ENCODE peak calls at places on chromosomes 7 and 10, in seven cellular contexts. Y is NT2/D1, P is adipocyte, O is GM23248, V is mammary epithelial cell, C is colonic mucosa, N is IMR-90. G is an unnamed sample.

GRCh38 chr10:119940487-119940886 is 48.0 kb downstream of the SEC23IP start:
- DNase-seq in Y (no peak), P (no peak), O (peak), V (peak), C (no peak), N (peak), G (no peak)

GRCh38 chr7:17021205-17021604 is 139.4 kb upstream of the AGR3 start:
- DNase-seq in Y (no peak), P (peak), O (peak), V (peak), C (no peak), N (peak), G (no peak)

GRCh38 chr10:68153473-68154210 is 44.4 kb downstream of the MYPN start:
- DNase-seq in Y (peak), P (peak), O (peak), V (peak), C (peak), N (peak), G (no peak)

GRCh38 chr10:74640134-74640533 is 186.3 kb upstream of the KAT6B start:
- DNase-seq in Y (peak), P (no peak), O (no peak), V (peak), C (no peak), N (peak), G (no peak)

GRCh38 chr7:91657386-91658120 is 222.9 kb downstream of the MTERF1 start:
- DNase-seq in Y (peak), P (peak), O (peak), V (peak), C (no peak), N (no peak), G (no peak)

GRCh38 chr7:36827914-36828313 is 103.6 kb upstream of the AOAH start:
- DNase-seq in Y (no peak), P (no peak), O (peak), V (peak), C (no peak), N (no peak), G (no peak)

GRCh38 chr10:30368065-30368718 is 19.1 kb upstream of the MTPAP start:
- DNase-seq in Y (no peak), P (no peak), O (peak), V (peak), C (no peak), N (no peak), G (no peak)

GRCh38 chr7:156151082-156151481 is 338.8 kb upstream of the SHH start:
- DNase-seq in Y (no peak), P (no peak), O (no peak), V (no peak), C (no peak), N (no peak), G (no peak)

GRCh38 chr7:108001759-108002725 is 919 bp downstream of the LAMB1 start:
- DNase-seq in Y (no peak), P (peak), O (peak), V (peak), C (no peak), N (peak), G (peak)

GRCh38 chr10:34584164-34584563 is 230.9 kb downstream of the PARD3 start:
- DNase-seq in Y (no peak), P (peak), O (peak), V (peak), C (no peak), N (peak), G (no peak)

GRCh38 chr7:113100091-113100723 is 13.6 kb upstream of the GPR85 start:
- DNase-seq in Y (no peak), P (peak), O (peak), V (peak), C (no peak), N (peak), G (peak)

GRCh38 chr10:123166618-123167017 is 12.4 kb downstream of the BUB3 start:
- DNase-seq in Y (no peak), P (no peak), O (no peak), V (no peak), C (no peak), N (no peak), G (no peak)

GRCh38 chr10:2835950-2836349 is 231.4 kb upstream of the PFKP start:
- DNase-seq in Y (no peak), P (no peak), O (no peak), V (no peak), C (no peak), N (no peak), G (no peak)

GRCh38 chr7:74029991-74030415 is 2.0 kb downstream of the ELN start:
- DNase-seq in Y (no peak), P (no peak), O (peak), V (no peak), C (no peak), N (no peak), G (no peak)

GRCh38 chr10:84258034-84258695 is 13.3 kb downstream of the RGR start:
- DNase-seq in Y (no peak), P (no peak), O (no peak), V (no peak), C (no peak), N (no peak), G (no peak)

GRCh38 chr7:39507866-39508551 is 58.2 kb upstream of the YAE1 start:
- DNase-seq in Y (no peak), P (no peak), O (peak), V (no peak), C (no peak), N (no peak), G (no peak)

GRCh38 chr10:23439452-23439919 is 611 bp downstream of the OTUD1 start:
- DNase-seq in Y (no peak), P (no peak), O (peak), V (no peak), C (no peak), N (no peak), G (peak)

GRCh38 chr7:20302866-20303265 is 27.8 kb upstream of the ITGB8 start:
- DNase-seq in Y (no peak), P (no peak), O (no peak), V (no peak), C (no peak), N (no peak), G (no peak)

GRCh38 chr10:117159390-117159789 is 21.3 kb upstream of the VAX1 start:
- DNase-seq in Y (peak), P (no peak), O (no peak), V (no peak), C (no peak), N (no peak), G (no peak)

GRCh38 chr10:53843691-53844362 is 957.2 kb downstream of the PCDH15 start:
- DNase-seq in Y (no peak), P (no peak), O (no peak), V (peak), C (no peak), N (no peak), G (no peak)

GRCh38 chr10:73907841-73908517 is 3.0 kb upstream of the PLAU start:
- DNase-seq in Y (no peak), P (peak), O (peak), V (peak), C (peak), N (peak), G (peak)

GRCh38 chr10:4051011-4051407 is 266.0 kb upstream of the KLF6 start:
- DNase-seq in Y (no peak), P (no peak), O (peak), V (no peak), C (no peak), N (peak), G (peak)

GRCh38 chr10:3222068-3222467 is 49.5 kb upstream of the PITRM1 start:
- DNase-seq in Y (no peak), P (peak), O (peak), V (no peak), C (no peak), N (no peak), G (no peak)

GRCh38 chr7:41065663-41066062 is 637.2 kb downstream of the INHBA start:
- DNase-seq in Y (no peak), P (no peak), O (no peak), V (peak), C (peak), N (no peak), G (peak)

GRCh38 chr10:125024496-125025234 is 82.7 kb downstream of the ZRANB1 start:
- DNase-seq in Y (no peak), P (no peak), O (no peak), V (no peak), C (no peak), N (no peak), G (no peak)

GRCh38 chr10:126264089-126265018 is 123.9 kb downstream of the ADAM12 start:
- DNase-seq in Y (no peak), P (peak), O (peak), V (no peak), C (no peak), N (no peak), G (no peak)

GRCh38 chr10:14389981-14390590 is 59.4 kb upstream of the FRMD4A start:
- DNase-seq in Y (no peak), P (no peak), O (no peak), V (peak), C (no peak), N (no peak), G (no peak)

GRCh38 chr10:62907470-62908212 is 91.5 kb upstream of the EGR2 start:
- DNase-seq in Y (no peak), P (no peak), O (no peak), V (no peak), C (no peak), N (no peak), G (no peak)

GRCh38 chr7:75669579-75669978 is 69.2 kb downstream of the HIP1 start:
- DNase-seq in Y (no peak), P (no peak), O (peak), V (no peak), C (no peak), N (no peak), G (no peak)

GRCh38 chr7:128120116-128120515 is 88.9 kb upstream of the LRRC4 start:
- DNase-seq in Y (no peak), P (no peak), O (no peak), V (no peak), C (no peak), N (no peak), G (no peak)

GRCh38 chr7:97373743-97374142 is 256.2 kb downstream of the SDHAF3 start:
- DNase-seq in Y (no peak), P (no peak), O (no peak), V (no peak), C (no peak), N (no peak), G (no peak)

GRCh38 chr7:2980406-2981102 is 63.1 kb downstream of the CARD11 start:
- DNase-seq in Y (no peak), P (no peak), O (no peak), V (no peak), C (no peak), N (no peak), G (peak)

GRCh38 chr10:91689731-91690168 is 56.9 kb upstream of the PPP1R3C start:
- DNase-seq in Y (no peak), P (peak), O (peak), V (peak), C (no peak), N (peak), G (no peak)

GRCh38 chr10:126421745-126422144 is 33.5 kb upstream of the ADAM12 start:
- DNase-seq in Y (no peak), P (peak), O (peak), V (peak), C (no peak), N (peak), G (no peak)

GRCh38 chr10:91908358-91909177 is 718 bp downstream of the FGFBP3 start:
- DNase-seq in Y (no peak), P (peak), O (peak), V (peak), C (peak), N (peak), G (peak)

GRCh38 chr7:47347986-47348385 is 233.9 kb downstream of the TNS3 start:
- DNase-seq in Y (no peak), P (no peak), O (no peak), V (no peak), C (no peak), N (no peak), G (no peak)

GRCh38 chr10:118939216-118940007 is 90.1 kb upstream of the NANOS1 start:
- DNase-seq in Y (no peak), P (peak), O (peak), V (no peak), C (no peak), N (no peak), G (no peak)

GRCh38 chr7:114412548-114412947 is 2.1 kb upstream of the FOXP2 start:
- DNase-seq in Y (no peak), P (no peak), O (no peak), V (no peak), C (no peak), N (no peak), G (no peak)

GRCh38 chr10:100788027-100788900 is 42.9 kb downstream of the PAX2 start:
- DNase-seq in Y (peak), P (no peak), O (no peak), V (no peak), C (no peak), N (no peak), G (peak)

GRCh38 chr10:71963756-71964668 is at the start of gene CHST3:
- DNase-seq in Y (peak), P (peak), O (peak), V (peak), C (peak), N (peak), G (peak)

GRCh38 chr10:71968553-71969474 is 4.6 kb downstream of the CHST3 start:
- DNase-seq in Y (no peak), P (peak), O (peak), V (no peak), C (no peak), N (peak), G (no peak)

GRCh38 chr10:71964669-71965515 is 697 bp downstream of the CHST3 start:
- DNase-seq in Y (no peak), P (peak), O (peak), V (peak), C (peak), N (peak), G (peak)

GRCh38 chr10:71965623-71966022 is 1.4 kb downstream of the CHST3 start:
- DNase-seq in Y (no peak), P (peak), O (peak), V (no peak), C (no peak), N (no peak), G (no peak)

DNA sequence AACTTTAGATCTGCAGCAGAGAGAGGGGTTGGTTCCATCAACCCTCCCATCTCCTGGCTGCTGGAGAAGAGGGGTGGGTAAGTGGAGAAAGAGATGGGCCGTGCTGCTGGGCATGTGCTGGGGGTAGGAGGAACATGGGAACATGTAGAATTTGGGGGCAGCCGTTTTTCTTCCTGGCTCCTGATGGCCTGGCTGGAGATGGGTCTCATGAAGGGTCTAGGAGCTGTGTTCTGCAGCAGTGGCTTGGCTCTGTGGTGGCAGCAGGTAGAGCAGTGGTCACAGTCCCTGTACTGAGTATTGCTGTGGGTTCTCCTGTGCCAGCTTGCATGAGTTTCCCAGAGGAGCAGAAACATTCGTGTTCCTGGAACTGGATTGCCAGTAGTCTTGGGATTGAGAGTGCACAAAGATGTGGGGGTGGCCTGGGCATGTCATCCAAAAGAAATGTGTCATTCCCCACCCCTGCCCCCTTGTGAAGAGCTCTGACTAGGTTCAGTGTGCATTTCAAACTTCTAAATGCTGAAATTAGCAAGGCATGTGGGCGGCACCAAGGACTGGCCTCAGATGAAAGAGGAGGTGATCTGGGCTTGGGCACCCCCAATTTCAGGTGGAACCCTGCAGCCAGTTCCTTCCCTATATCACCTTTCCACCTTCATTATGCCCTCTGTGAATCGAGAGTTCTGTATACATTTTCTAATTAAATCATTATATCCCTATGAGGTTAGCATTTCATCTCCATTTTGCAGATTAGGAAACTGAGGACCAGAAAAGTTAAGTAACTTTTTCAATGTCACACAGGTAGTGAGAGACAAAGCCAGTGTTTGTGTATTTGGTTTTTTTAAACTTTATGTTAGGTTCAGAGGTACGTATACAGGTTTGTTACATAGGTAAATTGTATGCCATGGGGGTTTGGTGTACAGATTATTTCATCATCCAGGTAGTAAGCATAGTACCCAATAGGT is 2.1 kb downstream of the CHST3 start:
- DNase-seq in Y (no peak), P (peak), O (peak), V (peak), C (no peak), N (peak), G (no peak)
- H3K9ac ChIP-seq in Y (peak), P (peak), O (peak), V (peak), C (no peak), N (peak), G (peak)

GRCh38 chr7:28061824-28062196 is 118.8 kb downstream of the JAZF1 start:
- DNase-seq in Y (no peak), P (no peak), O (no peak), V (no peak), C (no peak), N (no peak), G (no peak)
- H3K4me3 ChIP-seq in Y (no peak), P (no peak), O (no peak), V (no peak), C (no peak), N (no peak), G (no peak)

DNA sequence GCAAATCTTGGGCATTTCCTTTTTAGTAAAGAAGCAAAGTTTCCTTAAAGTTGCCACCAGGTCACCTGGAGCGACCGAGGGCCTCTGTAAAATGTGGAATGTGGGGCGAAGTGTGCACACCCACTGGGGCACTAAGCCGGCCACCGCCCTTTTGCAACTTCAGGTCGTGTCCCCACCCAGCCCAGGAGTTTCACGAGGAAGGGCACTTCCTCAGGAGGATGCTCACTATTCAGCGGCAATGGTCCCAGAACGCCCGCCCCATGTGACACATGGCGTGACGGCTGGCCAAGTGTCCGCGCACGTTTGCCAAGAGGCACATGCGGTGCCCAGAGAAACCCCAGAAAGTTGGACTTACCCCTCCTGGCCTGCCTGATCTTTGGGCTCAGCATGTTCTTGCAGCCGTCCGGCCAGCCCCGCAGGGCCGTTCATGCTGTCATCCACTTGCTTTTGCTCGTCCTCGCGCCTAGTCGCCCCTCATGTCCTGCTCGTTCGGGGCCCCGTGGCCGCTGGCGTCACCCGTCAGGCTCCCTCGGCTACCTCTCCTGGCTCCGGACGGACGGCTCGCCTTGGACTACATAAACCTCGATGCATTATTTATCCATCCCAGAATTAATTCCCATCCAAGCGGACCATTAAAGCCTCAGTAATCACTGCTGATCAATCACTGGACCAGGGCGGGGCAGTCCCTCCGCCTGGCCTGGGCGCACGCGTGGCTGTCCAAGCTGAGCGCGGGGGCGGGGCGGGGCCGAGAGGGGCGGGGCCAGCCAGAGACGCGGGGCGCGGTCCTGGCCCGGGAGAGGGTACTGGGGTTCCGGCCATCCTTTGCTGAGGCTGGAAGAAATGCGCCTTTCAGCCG is at the start of gene ARHGAP22:
- DNase-seq in Y (no peak), P (peak), O (peak), V (peak), C (peak), N (peak), G (no peak)
- H3K9ac ChIP-seq in Y (peak), P (peak), O (peak), V (peak), C (peak), N (peak), G (no peak)

GRCh38 chr10:61397175-61397986 is 55.8 kb downstream of the TMEM26 start:
- DNase-seq in Y (no peak), P (peak), O (peak), V (peak), C (no peak), N (peak), G (no peak)
- H3K4me3 ChIP-seq in Y (no peak), P (peak), O (peak), V (no peak), C (peak), N (peak), G (peak)

DNA sequence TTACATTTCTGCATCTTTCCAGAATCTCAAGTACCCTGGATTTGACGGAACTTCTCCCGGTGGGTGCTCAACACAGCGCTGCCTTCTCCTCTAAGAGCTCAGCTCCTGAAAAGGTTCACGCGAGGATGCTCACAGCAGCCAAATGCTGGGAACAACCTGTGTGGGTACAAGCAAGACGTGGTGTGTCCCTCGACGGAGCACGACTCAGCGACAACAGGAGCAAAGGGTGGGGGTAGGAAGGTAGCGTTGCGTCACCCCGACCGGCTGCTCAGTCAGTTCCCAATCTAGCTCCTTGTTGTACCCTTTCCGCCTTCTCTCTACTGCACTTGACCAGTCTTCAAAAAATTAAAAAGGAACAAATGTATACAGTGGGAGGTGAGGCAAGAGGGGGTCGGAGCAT is 117.3 kb downstream of the PTPRN2 start:
- DNase-seq in Y (peak), P (no peak), O (no peak), V (no peak), C (no peak), N (no peak), G (no peak)
- H3K9ac ChIP-seq in Y (no peak), P (no peak), O (no peak), V (no peak), C (no peak), N (no peak), G (no peak)

GRCh38 chr10:11951695-11952094 is 90.9 kb downstream of the UPF2 start:
- DNase-seq in Y (no peak), P (no peak), O (no peak), V (no peak), C (no peak), N (no peak), G (no peak)
- H3K4me3 ChIP-seq in Y (no peak), P (no peak), O (no peak), V (no peak), C (no peak), N (no peak), G (no peak)

GRCh38 chr7:85186083-85186520 is 754 bp downstream of the SEMA3D start:
- DNase-seq in Y (peak), P (peak), O (peak), V (peak), C (peak), N (peak), G (peak)
- H3K9ac ChIP-seq in Y (peak), P (peak), O (peak), V (peak), C (peak), N (peak), G (peak)